ENCODE peak calls at places on chromosomes 6 and 20, in five cellular contexts. N, A, T, D and Z are unnamed samples.

GRCh38 chr20:51444922-51445438 is 97.5 kb downstream of the NFATC2 start:
- DNase-seq in D (no peak), A (no peak), N (no peak), T (no peak), Z (no peak)

GRCh38 chr6:144893737-144894151 is 608.6 kb downstream of the UTRN start:
- DNase-seq in T (no peak), D (no peak), N (no peak), A (no peak), Z (no peak)

GRCh38 chr6:21075986-21076385 is 517.6 kb upstream of the SOX4 start:
- DNase-seq in T (no peak), A (no peak), D (no peak), N (no peak), Z (no peak)

GRCh38 chr20:48238781-48239180 is 453.5 kb upstream of the SULF2 start:
- DNase-seq in A (no peak), D (no peak), T (no peak), N (peak; percentile 32), Z (no peak)

GRCh38 chr6:110897433-110897832 is 22.8 kb downstream of the AMD1 start:
- DNase-seq in N (no peak), T (no peak), A (no peak), D (no peak), Z (no peak)

GRCh38 chr6:3977875-3978711 is 100.8 kb downstream of the FAM217A start:
- DNase-seq in N (no peak), T (no peak), D (no peak), A (peak; percentile 60), Z (peak; percentile 93)

GRCh38 chr20:47125553-47126373 is 230.7 kb downstream of the ZMYND8 start:
- DNase-seq in D (no peak), T (no peak), N (no peak), A (no peak), Z (no peak)

GRCh38 chr6:27871919-27872633 is 40.1 kb downstream of the OR2B2 start:
- DNase-seq in N (peak; percentile 82), D (no peak), T (peak; percentile 54), A (peak; percentile 94), Z (peak; percentile 97)

GRCh38 chr6:39980839-39981580 is 46.7 kb upstream of the MOCS1 start:
- DNase-seq in A (peak; percentile 2), N (no peak), T (no peak), D (no peak), Z (peak; percentile 71)